ENCODE peak calls at places on chromosomes 5 and 9, in eight cellular contexts. L is stimulated activated CD4-positive, alpha-beta T cell treated with anti-CD3 and anti-CD28 coated beads, Interleukin-15, amount 100 ng/mL, for 1 hour; P is effector memory CD8-positive, alpha-beta T cell; Y is EH; A is AG10803; B is aorta; S is GM13977; K is SW480. H is an unnamed sample.

GRCh38 chr9:113913426-113914195 is 37.5 kb downstream of the ZNF618 start:
- DNase-seq in B (peak), A (peak), L (no peak), K (no peak), S (no peak), Y (peak), P (no peak), H (no peak)

GRCh38 chr5:72394688-72395087 is 74.5 kb downstream of the PTCD2 start:
- DNase-seq in Y (peak), B (no peak), S (peak), P (no peak), K (no peak), L (no peak), A (no peak), H (no peak)

GRCh38 chr5:77957931-77958476 is 181.9 kb upstream of the TBCA start:
- DNase-seq in L (no peak), K (no peak), B (no peak), A (no peak), Y (no peak), P (no peak), S (peak), H (no peak)

GRCh38 chr9:124635285-124635684 is 128.1 kb upstream of the NR5A1 start:
- DNase-seq in K (no peak), L (no peak), S (no peak), A (no peak), B (no peak), P (no peak), Y (no peak), H (no peak)

GRCh38 chr9:131622536-131622935 is 77.2 kb downstream of the PRRT1B start:
- DNase-seq in L (no peak), K (no peak), B (no peak), Y (no peak), P (no peak), S (peak), A (no peak), H (no peak)

GRCh38 chr5:126410623-126411022 is 12.6 kb upstream of the GRAMD2B start:
- DNase-seq in Y (peak), L (no peak), K (no peak), P (no peak), A (no peak), B (no peak), S (no peak), H (no peak)

GRCh38 chr9:37903581-37903830 is 421 bp downstream of the SLC25A51 start:
- DNase-seq in B (peak), K (no peak), A (no peak), S (no peak), L (no peak), P (no peak), Y (no peak), H (no peak)

GRCh38 chr5:54098267-54098666 is 212.1 kb downstream of the ARL15 start:
- DNase-seq in K (no peak), Y (no peak), S (no peak), L (no peak), B (no peak), A (no peak), P (no peak), H (no peak)

GRCh38 chr9:97632406-97632991 is 669 bp downstream of the TSTD2 start:
- DNase-seq in B (peak), K (no peak), P (no peak), S (no peak), Y (no peak), A (peak), L (no peak), H (no peak)

H was measured in HCT116.